ENCODE peak calls at places on chromosomes 5 and 9, in eight cellular contexts. A is vagina, H is stomach, R is mesenchymal stem cell, O is lung, Z is aorta, C is body of pancreas, F is hepatocyte. J is an unnamed sample.

GRCh38 chr5:64570395-64570996 is 64.7 kb downstream of the RGS7BP start:
- DNase-seq in O (no peak), R (no peak), H (no peak), C (no peak), F (no peak), Z (no peak), A (no peak), J (no peak)

GRCh38 chr5:153883829-153884228 is 154.9 kb downstream of the FAM114A2 start:
- DNase-seq in A (no peak), O (no peak), Z (no peak), C (no peak), F (peak; percentile 21), R (peak; percentile 95), H (no peak), J (no peak)

GRCh38 chr5:146088098-146088497 is 17.3 kb downstream of the PLAC8L1 start:
- DNase-seq in A (no peak), F (no peak), Z (no peak), O (no peak), C (no peak), H (no peak), R (no peak), J (no peak)

GRCh38 chr9:90960941-90961340 is 159.3 kb downstream of the SYK start:
- DNase-seq in C (no peak), O (no peak), R (peak; percentile 42), H (no peak), F (no peak), A (no peak), Z (no peak), J (no peak)

GRCh38 chr5:103780794-103781193 is 218.2 kb upstream of the NUDT12 start:
- DNase-seq in A (no peak), Z (no peak), F (no peak), R (no peak), C (no peak), H (no peak), O (no peak), J (no peak)

GRCh38 chr5:172403191-172403794 is 51.0 kb downstream of the SH3PXD2B start:
- DNase-seq in R (peak; percentile 28), H (no peak), C (peak; percentile 34), F (peak; percentile 84), O (peak; percentile 57), Z (peak; percentile 88), A (peak; percentile 92), J (peak; percentile 42)

GRCh38 chr5:173629628-173630027 is 13.2 kb upstream of the BOD1 start:
- DNase-seq in R (no peak), C (no peak), F (no peak), H (no peak), Z (no peak), O (no peak), A (no peak), J (peak; percentile 54)

GRCh38 chr5:79727722-79728355 is 38.2 kb downstream of the CMYA5 start:
- DNase-seq in A (no peak), Z (no peak), R (no peak), O (no peak), F (no peak), C (no peak), H (no peak), J (no peak)

GRCh38 chr5:19352120-19352519 is 635.9 kb downstream of the CDH18 start:
- DNase-seq in F (no peak), A (no peak), R (no peak), C (no peak), Z (no peak), H (no peak), O (no peak), J (no peak)

GRCh38 chr5:4229414-4229813 is 633.8 kb downstream of the IRX1 start:
- DNase-seq in A (no peak), O (no peak), R (no peak), C (no peak), Z (no peak), H (no peak), F (no peak), J (no peak)

GRCh38 chr5:97071101-97071500 is 71.3 kb downstream of the LIX1 start:
- DNase-seq in R (peak; percentile 38), O (no peak), A (no peak), H (no peak), Z (peak; percentile 40), F (no peak), C (no peak), J (no peak)

GRCh38 chr5:104431946-104432345 is 869.4 kb upstream of the NUDT12 start:
- DNase-seq in F (no peak), H (no peak), C (no peak), A (no peak), Z (no peak), R (no peak), O (no peak), J (no peak)

GRCh38 chr5:110823571-110823970 is 84.8 kb downstream of the SLC25A46 start:
- DNase-seq in Z (no peak), C (no peak), R (no peak), A (no peak), H (no peak), O (no peak), F (no peak), J (no peak)

GRCh38 chr5:1118231-1118698 is 6.4 kb upstream of the SLC12A7 start:
- DNase-seq in R (peak; percentile 42), F (peak; percentile 80), Z (no peak), C (no peak), A (no peak), O (no peak), H (no peak), J (no peak)

GRCh38 chr9:114250648-114251047 is 72.2 kb upstream of the ORM1 start:
- DNase-seq in F (no peak), C (no peak), R (no peak), O (no peak), Z (no peak), H (no peak), A (no peak), J (no peak)

GRCh38 chr5:179258922-179259730 is 86.1 kb downstream of the ADAMTS2 start:
- DNase-seq in R (peak; percentile 92), H (peak; percentile 25), A (peak; percentile 84), F (peak; percentile 41), C (peak; percentile 14), Z (peak; percentile 67), O (no peak), J (no peak)

GRCh38 chr5:11075010-11075860 is 314.2 kb upstream of the DAP start:
- DNase-seq in A (no peak), R (no peak), Z (no peak), H (no peak), O (no peak), F (no peak), C (no peak), J (no peak)

GRCh38 chr9:98998441-98999151 is 54.9 kb downstream of the COL15A1 start:
- DNase-seq in H (peak; percentile 80), R (peak; percentile 66), Z (peak; percentile 89), A (peak; percentile 88), O (peak; percentile 82), C (peak; percentile 83), F (peak; percentile 78), J (peak; percentile 16)

GRCh38 chr5:9555961-9556360 is 10.1 kb upstream of the SEMA5A start:
- DNase-seq in R (no peak), A (no peak), H (no peak), Z (no peak), C (no peak), O (no peak), F (no peak), J (no peak)

GRCh38 chr9:127474592-127474991 is 23.3 kb downstream of the LRSAM1 start:
- DNase-seq in A (no peak), F (no peak), O (no peak), H (no peak), R (no peak), Z (no peak), C (no peak), J (no peak)

GRCh38 chr5:56962286-56962685 is 10.4 kb upstream of the MIER3 start:
- DNase-seq in H (no peak), O (no peak), R (peak; percentile 5), F (peak; percentile 46), A (no peak), C (no peak), Z (no peak), J (no peak)

DNA sequence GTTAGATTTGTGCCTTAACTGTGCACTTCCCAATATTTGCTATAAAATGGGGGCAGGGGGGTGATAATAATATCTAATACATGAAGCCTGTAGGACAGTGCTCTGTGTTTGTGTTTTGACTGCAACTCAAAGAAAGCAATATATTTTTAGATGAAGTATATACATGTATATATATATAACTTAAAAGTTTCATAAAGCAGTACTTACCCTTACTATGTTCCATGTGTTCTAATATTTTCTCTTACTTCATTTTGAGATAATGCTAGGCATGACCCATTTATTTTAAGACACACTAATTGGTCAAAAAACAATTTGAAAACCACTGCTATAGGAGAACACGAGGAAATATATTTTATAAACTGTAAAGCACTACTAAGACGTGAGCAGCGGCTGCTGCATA is 2.4 kb downstream of the TRIM52 start:
- DNase-seq in Z (no peak), O (no peak), F (no peak), A (no peak), C (no peak), H (no peak), R (no peak), J (no peak)
- H3K4me1 ChIP-seq in Z (no peaks in the 10 kb centered on the region), O (peaks cover 16% of the 10 kb centered on the region), F (peaks cover 24% of the 10 kb centered on the region), A (peaks cover 77% of the 10 kb centered on the region), C (peaks cover 65% of the 10 kb centered on the region), H (peaks cover 84% of the 10 kb centered on the region), R (peaks cover 4% of the 10 kb centered on the region), J (peaks cover 11% of the 10 kb centered on the region)

GRCh38 chr5:2753452-2754409 is 2.3 kb upstream of the IRX2 start:
- DNase-seq in F (peak; percentile 8), Z (no peak), R (no peak), O (no peak), C (no peak), A (peak; percentile 40), H (no peak), J (no peak)
- H3K4me3 ChIP-seq in F (no peak overlapping the region), Z (no peak overlapping the region), R (peak overlapping the region; percentile 90), O (no peak overlapping the region), C (no peak overlapping the region), A (no peak overlapping the region), H (peak overlapping the region; percentile 68), J (no peak overlapping the region)

DNA sequence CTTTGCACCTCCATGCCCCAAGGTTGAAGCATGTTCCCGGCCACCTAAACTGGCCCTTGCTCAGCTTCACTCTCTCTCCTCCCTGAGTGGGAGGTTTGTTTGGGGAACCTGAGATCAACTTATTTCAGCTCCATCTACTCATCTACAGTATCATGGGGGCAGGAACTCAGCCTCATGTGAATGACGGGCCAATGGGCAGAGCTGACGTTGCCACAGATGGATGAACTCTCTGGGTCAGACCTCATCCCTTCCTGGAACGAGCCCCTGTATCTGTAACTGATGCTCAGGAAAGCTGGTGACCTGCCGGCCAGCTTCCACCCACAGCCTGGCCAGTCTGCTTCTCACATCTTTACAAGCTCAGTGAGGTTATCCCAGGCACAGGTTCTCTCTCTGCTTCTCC is 369.6 kb downstream of the IRX2 start:
- DNase-seq in O (no peak), Z (no peak), C (no peak), F (no peak), H (no peak), R (no peak), A (peak; percentile 62), J (no peak)
- H3K27me3 ChIP-seq in O (no peaks in the 10 kb centered on the region), Z (no peaks in the 10 kb centered on the region), C (no peaks in the 10 kb centered on the region), F (no peaks in the 10 kb centered on the region), H (peaks cover 4% of the 10 kb centered on the region), R (peaks cover 1% of the 10 kb centered on the region), A (no peaks in the 10 kb centered on the region), J (no peaks in the 10 kb centered on the region)

DNA sequence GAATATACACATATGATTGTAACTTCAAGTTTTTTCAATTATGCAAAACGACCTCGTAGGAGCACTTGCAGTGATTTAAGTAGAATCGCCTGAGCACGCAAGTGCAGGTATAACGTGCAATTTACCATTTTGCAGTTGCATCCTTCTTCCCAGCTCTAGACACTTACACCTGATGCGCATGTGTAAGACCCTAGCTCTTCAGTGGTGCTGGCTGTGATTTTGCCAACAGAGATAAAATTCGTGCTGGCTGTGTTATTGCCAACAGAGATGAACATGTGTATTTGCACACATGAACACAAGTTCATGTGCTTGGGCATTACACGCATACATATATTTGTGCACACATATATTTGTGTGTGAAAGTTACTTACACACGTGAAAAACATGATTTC is 1.7 kb upstream of the LHX2 start:
- DNase-seq in R (no peak), O (no peak), A (no peak), Z (no peak), H (no peak), C (no peak), F (no peak), J (no peak)
- H3K4me1 ChIP-seq in R (peaks cover 30% of the 10 kb centered on the region), O (peaks cover 19% of the 10 kb centered on the region), A (peaks cover 45% of the 10 kb centered on the region), Z (no peaks in the 10 kb centered on the region), H (peaks cover 61% of the 10 kb centered on the region), C (peaks cover 37% of the 10 kb centered on the region), F (peaks cover 30% of the 10 kb centered on the region), J (peaks cover 18% of the 10 kb centered on the region)

J was measured in HAP-1.